ENCODE peak calls at places on chromosome 11, in eight cellular contexts. S, Z, T, M, P, F, A and R are unnamed samples.

GRCh38 chr11:11946180-11946579 is 62.2 kb downstream of the DKK3 start:
- DNase-seq in F (no peak), S (no peak), M (no peak), Z (peak), P (no peak), T (no peak), A (no peak), R (no peak)

GRCh38 chr11:9688716-9689511 is 25.0 kb downstream of the SWAP70 start:
- DNase-seq in A (no peak), T (no peak), F (peak), M (no peak), P (no peak), Z (peak), S (peak), R (no peak)

GRCh38 chr11:119886667-119887230 is 157.7 kb upstream of the NECTIN1 start:
- DNase-seq in M (no peak), A (no peak), F (no peak), P (no peak), Z (no peak), S (no peak), T (no peak), R (no peak)

GRCh38 chr11:116930177-116930576 is 92.8 kb upstream of the APOA1 start:
- DNase-seq in Z (no peak), S (peak), M (no peak), A (no peak), T (no peak), P (no peak), F (peak), R (no peak)

GRCh38 chr11:72639475-72640375 is 34.5 kb downstream of the PDE2A start:
- DNase-seq in F (no peak), A (peak), T (no peak), S (no peak), M (no peak), P (peak), Z (no peak), R (peak)

GRCh38 chr11:110919241-110919893 is 207.1 kb upstream of the ARHGAP20 start:
- DNase-seq in P (no peak), S (no peak), F (no peak), M (no peak), Z (no peak), A (no peak), T (no peak), R (no peak)

GRCh38 chr11:109794501-109794900 is 298.7 kb upstream of the ZC3H12C start:
- DNase-seq in S (no peak), F (no peak), M (no peak), Z (no peak), P (no peak), T (no peak), A (no peak), R (no peak)

GRCh38 chr11:72425053-72425980 is 9.0 kb downstream of the CLPB start:
- DNase-seq in T (no peak), F (no peak), S (no peak), M (no peak), P (no peak), Z (no peak), A (peak), R (no peak)

GRCh38 chr11:117459979-117460300 is 132.3 kb downstream of the CEP164 start:
- DNase-seq in P (no peak), S (no peak), F (no peak), T (no peak), A (no peak), Z (no peak), M (no peak), R (no peak)

GRCh38 chr11:26483101-26483500 is 89.0 kb downstream of the MUC15 start:
- DNase-seq in A (no peak), S (no peak), Z (no peak), T (no peak), F (no peak), P (no peak), M (no peak), R (no peak)

GRCh38 chr11:85752201-85752889 is 58.6 kb downstream of the SYTL2 start:
- DNase-seq in Z (no peak), F (peak), M (no peak), T (no peak), P (no peak), S (no peak), A (no peak), R (no peak)

GRCh38 chr11:67615455-67616430 is 9.0 kb downstream of the NDUFV1 start:
- DNase-seq in M (peak), T (no peak), F (peak), A (peak), S (no peak), Z (no peak), P (peak), R (no peak)

GRCh38 chr11:61334434-61335354 is 1.7 kb downstream of the TKFC start:
- DNase-seq in S (no peak), F (no peak), A (no peak), P (no peak), M (no peak), Z (no peak), T (no peak), R (no peak)

GRCh38 chr11:19374189-19374588 is 133.4 kb upstream of the E2F8 start:
- DNase-seq in Z (peak), P (no peak), T (no peak), S (no peak), M (no peak), F (no peak), A (no peak), R (no peak)

GRCh38 chr11:65556470-65557279 is 1.5 kb downstream of the LTBP3 start:
- DNase-seq in A (no peak), T (no peak), Z (no peak), F (no peak), S (no peak), M (no peak), P (no peak), R (no peak)

GRCh38 chr11:67306769-67307544 is 3.6 kb downstream of the SSH3 start:
- DNase-seq in P (no peak), F (no peak), T (no peak), A (no peak), S (no peak), M (no peak), Z (no peak), R (no peak)

GRCh38 chr11:7585816-7586215 is 72.0 kb downstream of the PPFIBP2 start:
- DNase-seq in M (no peak), P (no peak), Z (no peak), S (no peak), A (no peak), T (no peak), F (no peak), R (no peak)

GRCh38 chr11:75562836-75563484 is 907 bp downstream of the SERPINH1 start:
- DNase-seq in T (no peak), P (peak), F (no peak), Z (no peak), A (peak), S (no peak), M (peak), R (peak)